ENCODE peak calls at places on chromosomes 16 and 17, in five cellular contexts. L is colonic mucosa, T is thoracic aorta, O is adrenal gland, S is mammary epithelial cell. I is an unnamed sample.
A peak's percentile ranks its signal among the peaks of the same experiment; 100 is the strongest.

GRCh38 chr17:34623856-34624766 is 44.7 kb downstream of the TMEM132E start:
- DNase-seq in O (no peak), T (no peak), L (no peak), S (no peak), I (no peak)

GRCh38 chr16:57606147-57606846 is 22.1 kb upstream of the ADGRG1 start:
- DNase-seq in O (no peak), T (no peak), S (no peak), L (no peak), I (no peak)

GRCh38 chr17:21532763-21533385 is 156.7 kb downstream of the KCNJ12 start:
- DNase-seq in O (no peak), S (no peak), T (no peak), L (no peak), I (no peak)

GRCh38 chr17:15659663-15660062 is 24.4 kb downstream of the TRIM16 start:
- DNase-seq in L (no peak), O (no peak), T (no peak), S (peak; percentile 87), I (no peak)

GRCh38 chr16:57721765-57722499 is 13.6 kb upstream of the KATNB1 start:
- DNase-seq in L (no peak), O (no peak), S (no peak), T (no peak), I (no peak)

GRCh38 chr17:36647598-36647997 is 46.2 kb downstream of the MRM1 start:
- DNase-seq in S (no peak), T (no peak), L (no peak), O (no peak), I (no peak)

GRCh38 chr16:1642148-1642547 is 30.0 kb downstream of the CRAMP1 start:
- DNase-seq in O (no peak), T (no peak), S (no peak), L (no peak), I (peak; percentile 65)

GRCh38 chr16:8402981-8403853 is 187.1 kb downstream of the TMEM114 start:
- DNase-seq in L (peak; percentile 27), O (no peak), S (no peak), T (no peak), I (no peak)

GRCh38 chr16:66923247-66923851 is 2.0 kb downstream of the RRAD start:
- DNase-seq in O (peak; percentile 81), L (no peak), T (no peak), S (no peak), I (peak; percentile 71)

GRCh38 chr17:32007463-32008298 is 498 bp downstream of the LRRC37B start:
- DNase-seq in O (peak; percentile 44), S (peak; percentile 27), T (no peak), L (peak; percentile 69), I (no peak)

GRCh38 chr16:31145398-31145990 is 4.4 kb downstream of the PRSS36 start:
- DNase-seq in O (no peak), S (no peak), L (no peak), T (no peak), I (no peak)

GRCh38 chr16:55842369-55843104 is 9.6 kb upstream of the CES1 start:
- DNase-seq in S (peak; percentile 16), T (no peak), O (peak; percentile 19), L (no peak), I (no peak)

GRCh38 chr17:58520843-58521430 is 6.5 kb upstream of the MTMR4 start:
- DNase-seq in L (no peak), S (no peak), O (no peak), T (no peak), I (no peak)

GRCh38 chr17:57940653-57941329 is 14.4 kb downstream of the CUEDC1 start:
- DNase-seq in T (no peak), L (no peak), S (no peak), O (no peak), I (no peak)

GRCh38 chr16:67283826-67284555 is 4.7 kb downstream of the PLEKHG4 start:
- DNase-seq in O (no peak), S (no peak), L (no peak), T (no peak), I (no peak)

GRCh38 chr16:88448461-88449266 is 4.4 kb upstream of the ZFPM1 start:
- DNase-seq in T (no peak), O (no peak), S (no peak), L (no peak), I (no peak)

GRCh38 chr17:8949061-8949622 is 16.4 kb downstream of the PIK3R5 start:
- DNase-seq in L (no peak), O (no peak), T (no peak), S (no peak), I (no peak)

GRCh38 chr16:35176449-35176848 is 1717.0 kb downstream of the TP53TG3F start:
- DNase-seq in S (no peak), O (no peak), L (no peak), T (no peak), I (peak; percentile 51)

GRCh38 chr17:66146394-66146793 is 45.5 kb downstream of the CEP112 start:
- DNase-seq in L (no peak), S (no peak), O (no peak), T (no peak), I (no peak)

GRCh38 chr17:6501359-6501758 is 55.0 kb downstream of the PITPNM3 start:
- DNase-seq in O (no peak), S (no peak), L (no peak), T (no peak), I (no peak)

GRCh38 chr16:30941600-30942420 is 7.1 kb upstream of the ORAI3 start:
- DNase-seq in S (peak; percentile 67), T (no peak), O (peak; percentile 78), L (peak; percentile 84), I (peak; percentile 77)

GRCh38 chr16:58503166-58503862 is 3.4 kb downstream of the NDRG4 start:
- DNase-seq in S (no peak), T (no peak), L (no peak), O (no peak), I (no peak)

GRCh38 chr16:77290451-77291110 is 91.4 kb downstream of the SYCE1L start:
- DNase-seq in T (no peak), O (no peak), L (no peak), S (peak; percentile 23), I (no peak)

GRCh38 chr17:18379246-18380146 is 1.9 kb downstream of the EVPLL start:
- DNase-seq in T (no peak), S (no peak), O (no peak), L (no peak), I (no peak)

GRCh38 chr16:3460585-3460984 is 17.1 kb downstream of the NAA60 start:
- DNase-seq in T (no peak), L (no peak), O (no peak), S (no peak), I (no peak)

GRCh38 chr16:75320435-75320834 is 69.0 kb upstream of the BCAR1 start:
- DNase-seq in T (no peak), O (peak; percentile 45), L (no peak), S (no peak), I (no peak)
- H3K4me3 ChIP-seq in T (peak overlapping the region; percentile 24), O (no peak overlapping the region), L (no peak overlapping the region), S (no peak overlapping the region), I (no peak overlapping the region)

GRCh38 chr17:19567216-19568015 is 33.8 kb downstream of the SLC47A1 start:
- DNase-seq in O (no peak), S (no peak), T (no peak), L (no peak), I (no peak)
- TF ChIP-seq CTCF in O (no peak), S (no peak), T (no peak), L (no peak), I (no peak)

DNA sequence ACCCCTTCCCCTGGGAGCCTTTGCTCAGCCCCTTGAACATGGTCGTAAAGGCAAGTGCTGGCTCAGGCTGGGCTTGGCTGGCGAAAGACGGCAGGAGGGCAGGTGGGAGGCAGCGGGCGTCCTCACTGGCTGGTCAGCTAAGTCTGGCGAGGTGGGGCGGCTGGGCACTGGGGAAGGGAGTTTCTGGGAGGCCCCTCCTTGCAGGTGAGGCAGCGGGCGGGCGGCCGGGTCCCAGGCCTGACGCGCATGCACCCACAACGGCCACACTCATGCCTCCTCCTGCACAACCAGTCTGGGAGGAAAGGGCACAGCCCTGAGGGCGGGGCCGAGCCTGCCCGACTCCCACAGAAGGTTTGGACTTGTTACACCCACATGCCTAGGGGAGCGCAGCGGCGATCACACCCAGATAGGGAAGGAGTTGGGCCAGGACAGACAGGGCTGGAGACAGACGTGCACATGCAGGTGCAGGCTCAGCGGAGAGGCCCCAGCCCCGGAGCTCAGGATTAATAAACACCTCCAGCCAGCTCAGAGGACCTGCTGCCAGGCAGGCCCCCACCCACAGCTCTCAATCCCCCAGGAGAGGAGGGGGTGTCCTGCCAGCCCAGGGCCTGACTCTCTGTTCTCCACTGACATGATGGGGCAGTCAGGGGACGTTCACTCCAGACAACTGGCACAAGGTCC is at the start of gene EVPL:
- DNase-seq in T (no peak), O (no peak), L (peak; percentile 94), S (peak; percentile 87), I (no peak)
- H3K4me3 ChIP-seq in T (no peak within 1 kb of the TSS), O (no peak within 1 kb of the TSS), L (peak within 1 kb of the TSS; percentile 40), S (no peak within 1 kb of the TSS), I (no peak within 1 kb of the TSS)

DNA sequence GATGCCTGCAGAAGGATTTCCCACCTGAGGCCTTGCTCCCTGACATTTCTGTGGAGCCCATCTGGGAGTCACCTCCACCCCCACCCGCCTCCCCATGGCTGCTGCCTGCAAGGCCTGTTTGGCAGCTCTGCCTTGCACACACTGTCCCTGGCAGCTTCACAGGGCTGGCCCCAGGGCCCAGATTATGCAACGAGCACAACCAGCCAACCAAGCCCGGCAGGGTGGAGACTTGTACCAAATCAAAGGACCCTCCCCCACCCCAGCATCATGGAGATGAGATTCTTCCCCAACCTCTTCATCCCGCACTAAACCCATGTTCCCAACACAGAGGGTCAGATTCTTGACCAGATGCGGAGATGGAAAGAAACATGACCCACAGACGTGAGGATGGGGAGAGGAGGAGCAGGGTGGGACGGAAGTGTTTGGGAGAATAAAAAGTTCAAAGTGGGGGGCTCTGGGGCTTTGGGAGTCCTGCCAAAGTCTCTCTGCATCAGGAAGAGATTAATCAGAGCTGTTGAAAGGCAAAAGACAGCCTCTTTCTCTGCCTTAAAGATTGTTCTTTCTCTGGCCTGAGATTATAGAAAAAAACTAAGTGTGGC is 3.8 kb downstream of the SMARCD2 start:
- DNase-seq in O (peak; percentile 95), S (peak; percentile 60), T (peak; percentile 87), L (peak; percentile 72), I (peak; percentile 93)
- TF ChIP-seq CTCF in O (no peak), S (no peak), T (no peak), L (no peak), I (no peak)

GRCh38 chr16:49837673-49838360 is 18.1 kb downstream of the ZNF423 start:
- DNase-seq in T (no peak), L (no peak), O (peak; percentile 35), S (no peak), I (no peak)
- H3K4me3 ChIP-seq in T (peak overlapping the region; percentile 45), L (no peak overlapping the region), O (no peak overlapping the region), S (no peak overlapping the region), I (peak overlapping the region; percentile 57)

DNA sequence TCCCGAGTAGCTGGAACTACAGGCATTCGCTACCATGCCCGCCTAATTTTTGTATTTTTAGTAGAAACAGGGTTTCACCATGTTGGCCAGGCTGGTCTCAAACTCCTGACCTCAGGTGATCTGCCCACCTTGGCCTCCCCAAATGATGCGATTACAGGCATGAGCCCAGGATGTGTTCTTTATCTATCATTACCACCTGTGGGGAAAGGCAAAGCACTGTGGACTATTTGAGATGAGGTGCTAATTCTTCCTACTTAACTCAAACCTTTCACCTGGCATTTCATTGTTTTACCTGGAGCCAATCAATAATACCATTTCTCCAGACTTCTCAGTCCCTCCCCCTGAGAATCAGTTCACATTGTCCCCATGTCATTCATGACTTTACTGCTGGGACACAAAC is 20.4 kb upstream of the PPM1D start:
- DNase-seq in T (no peak), S (no peak), O (no peak), L (no peak), I (no peak)
- TF ChIP-seq CTCF in T (no peak), S (no peak), O (no peak), L (no peak), I (no peak)

I was measured in left ventricle myocardium inferior.